ENCODE peak calls at places on chromosomes 12 and 14, in nine cellular contexts. One of them, this sample, is unnamed.

GRCh38 chr12:113244015-113244983 is 23.0 kb downstream of the TPCN1 start:
- DNase-seq in NK-92 treated with Interleukin-12 subunit alpha and Interleukin-12 subunit beta, amount 100 ng/mL, for 24 hours: no peak
- DNase-seq in stimulated activated CD8-positive, alpha-beta memory T cell treated with anti-CD3 and anti-CD28 coated beads, Interleukin-4, amount 100 ng/mL, for 24 hours: no peak
- DNase-seq in Right ventricle myocardium superior: peak
- DNase-seq in activated T-cell treated with anti-CD3 and anti-CD28 coated beads for 48 hours: no peak
- DNase-seq in activated T-helper 1 cell treated with anti-CD3 and anti-CD28 coated beads, Interleukin-12 subunit alpha, Interleukin-12 subunit beta, Interleukin-2, Interleukin-4 antibody, amounts not matched to agents 30 ng/mL and 10 ng/mL and 1 ng/mL, durations not matched to agents 14 hours and 24 hours and 36 hours: no peak
- DNase-seq in astrocyte of the spinal cord: no peak
- DNase-seq in PC-3: peak
- DNase-seq in effector memory CD8-positive, alpha-beta T cell: no peak
- DNase-seq in this sample: peak

GRCh38 chr12:3252416-3252815 is 175.2 kb downstream of the TSPAN9 start:
- DNase-seq in astrocyte of the spinal cord: peak
- DNase-seq in NK-92 treated with Interleukin-12 subunit alpha and Interleukin-12 subunit beta, amount 100 ng/mL, for 24 hours: no peak
- DNase-seq in stimulated activated CD8-positive, alpha-beta memory T cell treated with anti-CD3 and anti-CD28 coated beads, Interleukin-4, amount 100 ng/mL, for 24 hours: no peak
- DNase-seq in Right ventricle myocardium superior: peak
- DNase-seq in PC-3: no peak
- DNase-seq in activated T-helper 1 cell treated with anti-CD3 and anti-CD28 coated beads, Interleukin-12 subunit alpha, Interleukin-12 subunit beta, Interleukin-2, Interleukin-4 antibody, amounts not matched to agents 30 ng/mL and 10 ng/mL and 1 ng/mL, durations not matched to agents 14 hours and 24 hours and 36 hours: no peak
- DNase-seq in effector memory CD8-positive, alpha-beta T cell: no peak
- DNase-seq in activated T-cell treated with anti-CD3 and anti-CD28 coated beads for 48 hours: no peak
- DNase-seq in this sample: peak

GRCh38 chr12:131137009-131137835 is 183.5 kb downstream of the ADGRD1 start:
- DNase-seq in stimulated activated CD8-positive, alpha-beta memory T cell treated with anti-CD3 and anti-CD28 coated beads, Interleukin-4, amount 100 ng/mL, for 24 hours: no peak
- DNase-seq in activated T-cell treated with anti-CD3 and anti-CD28 coated beads for 48 hours: no peak
- DNase-seq in Right ventricle myocardium superior: no peak
- DNase-seq in astrocyte of the spinal cord: no peak
- DNase-seq in effector memory CD8-positive, alpha-beta T cell: no peak
- DNase-seq in PC-3: no peak
- DNase-seq in NK-92 treated with Interleukin-12 subunit alpha and Interleukin-12 subunit beta, amount 100 ng/mL, for 24 hours: no peak
- DNase-seq in activated T-helper 1 cell treated with anti-CD3 and anti-CD28 coated beads, Interleukin-12 subunit alpha, Interleukin-12 subunit beta, Interleukin-2, Interleukin-4 antibody, amounts not matched to agents 30 ng/mL and 10 ng/mL and 1 ng/mL, durations not matched to agents 14 hours and 24 hours and 36 hours: no peak
- DNase-seq in this sample: no peak

GRCh38 chr12:116346751-116347150 is 69.3 kb upstream of the MED13L start:
- DNase-seq in activated T-cell treated with anti-CD3 and anti-CD28 coated beads for 48 hours: no peak
- DNase-seq in astrocyte of the spinal cord: peak
- DNase-seq in activated T-helper 1 cell treated with anti-CD3 and anti-CD28 coated beads, Interleukin-12 subunit alpha, Interleukin-12 subunit beta, Interleukin-2, Interleukin-4 antibody, amounts not matched to agents 30 ng/mL and 10 ng/mL and 1 ng/mL, durations not matched to agents 14 hours and 24 hours and 36 hours: no peak
- DNase-seq in stimulated activated CD8-positive, alpha-beta memory T cell treated with anti-CD3 and anti-CD28 coated beads, Interleukin-4, amount 100 ng/mL, for 24 hours: no peak
- DNase-seq in Right ventricle myocardium superior: no peak
- DNase-seq in NK-92 treated with Interleukin-12 subunit alpha and Interleukin-12 subunit beta, amount 100 ng/mL, for 24 hours: no peak
- DNase-seq in PC-3: peak
- DNase-seq in effector memory CD8-positive, alpha-beta T cell: no peak
- DNase-seq in this sample: peak

GRCh38 chr12:97977870-97978269 is 515.3 kb downstream of the RMST start:
- DNase-seq in Right ventricle myocardium superior: no peak
- DNase-seq in effector memory CD8-positive, alpha-beta T cell: no peak
- DNase-seq in PC-3: no peak
- DNase-seq in stimulated activated CD8-positive, alpha-beta memory T cell treated with anti-CD3 and anti-CD28 coated beads, Interleukin-4, amount 100 ng/mL, for 24 hours: no peak
- DNase-seq in astrocyte of the spinal cord: no peak
- DNase-seq in activated T-helper 1 cell treated with anti-CD3 and anti-CD28 coated beads, Interleukin-12 subunit alpha, Interleukin-12 subunit beta, Interleukin-2, Interleukin-4 antibody, amounts not matched to agents 30 ng/mL and 10 ng/mL and 1 ng/mL, durations not matched to agents 14 hours and 24 hours and 36 hours: no peak
- DNase-seq in activated T-cell treated with anti-CD3 and anti-CD28 coated beads for 48 hours: no peak
- DNase-seq in NK-92 treated with Interleukin-12 subunit alpha and Interleukin-12 subunit beta, amount 100 ng/mL, for 24 hours: no peak
- DNase-seq in this sample: no peak

GRCh38 chr12:124497039-124497438 is 70.4 kb downstream of the NCOR2 start:
- DNase-seq in stimulated activated CD8-positive, alpha-beta memory T cell treated with anti-CD3 and anti-CD28 coated beads, Interleukin-4, amount 100 ng/mL, for 24 hours: no peak
- DNase-seq in activated T-helper 1 cell treated with anti-CD3 and anti-CD28 coated beads, Interleukin-12 subunit alpha, Interleukin-12 subunit beta, Interleukin-2, Interleukin-4 antibody, amounts not matched to agents 30 ng/mL and 10 ng/mL and 1 ng/mL, durations not matched to agents 14 hours and 24 hours and 36 hours: no peak
- DNase-seq in astrocyte of the spinal cord: no peak
- DNase-seq in Right ventricle myocardium superior: no peak
- DNase-seq in effector memory CD8-positive, alpha-beta T cell: no peak
- DNase-seq in PC-3: no peak
- DNase-seq in NK-92 treated with Interleukin-12 subunit alpha and Interleukin-12 subunit beta, amount 100 ng/mL, for 24 hours: no peak
- DNase-seq in activated T-cell treated with anti-CD3 and anti-CD28 coated beads for 48 hours: no peak
- DNase-seq in this sample: no peak

GRCh38 chr12:116945901-116946550 is 35.3 kb downstream of the FBXW8 start:
- DNase-seq in activated T-cell treated with anti-CD3 and anti-CD28 coated beads for 48 hours: no peak
- DNase-seq in stimulated activated CD8-positive, alpha-beta memory T cell treated with anti-CD3 and anti-CD28 coated beads, Interleukin-4, amount 100 ng/mL, for 24 hours: no peak
- DNase-seq in PC-3: no peak
- DNase-seq in activated T-helper 1 cell treated with anti-CD3 and anti-CD28 coated beads, Interleukin-12 subunit alpha, Interleukin-12 subunit beta, Interleukin-2, Interleukin-4 antibody, amounts not matched to agents 30 ng/mL and 10 ng/mL and 1 ng/mL, durations not matched to agents 14 hours and 24 hours and 36 hours: no peak
- DNase-seq in Right ventricle myocardium superior: no peak
- DNase-seq in effector memory CD8-positive, alpha-beta T cell: no peak
- DNase-seq in NK-92 treated with Interleukin-12 subunit alpha and Interleukin-12 subunit beta, amount 100 ng/mL, for 24 hours: no peak
- DNase-seq in astrocyte of the spinal cord: no peak
- DNase-seq in this sample: no peak

GRCh38 chr12:17296882-17297281 is 690.9 kb upstream of the LMO3 start:
- DNase-seq in Right ventricle myocardium superior: no peak
- DNase-seq in NK-92 treated with Interleukin-12 subunit alpha and Interleukin-12 subunit beta, amount 100 ng/mL, for 24 hours: no peak
- DNase-seq in activated T-helper 1 cell treated with anti-CD3 and anti-CD28 coated beads, Interleukin-12 subunit alpha, Interleukin-12 subunit beta, Interleukin-2, Interleukin-4 antibody, amounts not matched to agents 30 ng/mL and 10 ng/mL and 1 ng/mL, durations not matched to agents 14 hours and 24 hours and 36 hours: no peak
- DNase-seq in effector memory CD8-positive, alpha-beta T cell: no peak
- DNase-seq in activated T-cell treated with anti-CD3 and anti-CD28 coated beads for 48 hours: no peak
- DNase-seq in PC-3: no peak
- DNase-seq in stimulated activated CD8-positive, alpha-beta memory T cell treated with anti-CD3 and anti-CD28 coated beads, Interleukin-4, amount 100 ng/mL, for 24 hours: no peak
- DNase-seq in astrocyte of the spinal cord: no peak
- DNase-seq in this sample: no peak

GRCh38 chr14:52923902-52924575 is 26.8 kb downstream of the FERMT2 start:
- DNase-seq in astrocyte of the spinal cord: no peak
- DNase-seq in NK-92 treated with Interleukin-12 subunit alpha and Interleukin-12 subunit beta, amount 100 ng/mL, for 24 hours: no peak
- DNase-seq in PC-3: no peak
- DNase-seq in activated T-cell treated with anti-CD3 and anti-CD28 coated beads for 48 hours: no peak
- DNase-seq in stimulated activated CD8-positive, alpha-beta memory T cell treated with anti-CD3 and anti-CD28 coated beads, Interleukin-4, amount 100 ng/mL, for 24 hours: no peak
- DNase-seq in effector memory CD8-positive, alpha-beta T cell: peak
- DNase-seq in Right ventricle myocardium superior: no peak
- DNase-seq in activated T-helper 1 cell treated with anti-CD3 and anti-CD28 coated beads, Interleukin-12 subunit alpha, Interleukin-12 subunit beta, Interleukin-2, Interleukin-4 antibody, amounts not matched to agents 30 ng/mL and 10 ng/mL and 1 ng/mL, durations not matched to agents 14 hours and 24 hours and 36 hours: no peak
- DNase-seq in this sample: no peak

GRCh38 chr12:129467289-129467688 is 436.5 kb downstream of the TMEM132D start:
- DNase-seq in activated T-helper 1 cell treated with anti-CD3 and anti-CD28 coated beads, Interleukin-12 subunit alpha, Interleukin-12 subunit beta, Interleukin-2, Interleukin-4 antibody, amounts not matched to agents 30 ng/mL and 10 ng/mL and 1 ng/mL, durations not matched to agents 14 hours and 24 hours and 36 hours: no peak
- DNase-seq in Right ventricle myocardium superior: no peak
- DNase-seq in astrocyte of the spinal cord: no peak
- DNase-seq in effector memory CD8-positive, alpha-beta T cell: no peak
- DNase-seq in activated T-cell treated with anti-CD3 and anti-CD28 coated beads for 48 hours: no peak
- DNase-seq in stimulated activated CD8-positive, alpha-beta memory T cell treated with anti-CD3 and anti-CD28 coated beads, Interleukin-4, amount 100 ng/mL, for 24 hours: no peak
- DNase-seq in NK-92 treated with Interleukin-12 subunit alpha and Interleukin-12 subunit beta, amount 100 ng/mL, for 24 hours: no peak
- DNase-seq in PC-3: no peak
- DNase-seq in this sample: no peak

GRCh38 chr12:10196210-10196609 is 16.5 kb upstream of the GABARAPL1 start:
- DNase-seq in activated T-helper 1 cell treated with anti-CD3 and anti-CD28 coated beads, Interleukin-12 subunit alpha, Interleukin-12 subunit beta, Interleukin-2, Interleukin-4 antibody, amounts not matched to agents 30 ng/mL and 10 ng/mL and 1 ng/mL, durations not matched to agents 14 hours and 24 hours and 36 hours: no peak
- DNase-seq in astrocyte of the spinal cord: no peak
- DNase-seq in Right ventricle myocardium superior: no peak
- DNase-seq in effector memory CD8-positive, alpha-beta T cell: no peak
- DNase-seq in stimulated activated CD8-positive, alpha-beta memory T cell treated with anti-CD3 and anti-CD28 coated beads, Interleukin-4, amount 100 ng/mL, for 24 hours: no peak
- DNase-seq in NK-92 treated with Interleukin-12 subunit alpha and Interleukin-12 subunit beta, amount 100 ng/mL, for 24 hours: peak
- DNase-seq in activated T-cell treated with anti-CD3 and anti-CD28 coated beads for 48 hours: no peak
- DNase-seq in PC-3: no peak
- DNase-seq in this sample: no peak

GRCh38 chr14:48771717-48772116 is 814.5 kb downstream of the RPS29 start:
- DNase-seq in PC-3: no peak
- DNase-seq in stimulated activated CD8-positive, alpha-beta memory T cell treated with anti-CD3 and anti-CD28 coated beads, Interleukin-4, amount 100 ng/mL, for 24 hours: no peak
- DNase-seq in activated T-cell treated with anti-CD3 and anti-CD28 coated beads for 48 hours: no peak
- DNase-seq in NK-92 treated with Interleukin-12 subunit alpha and Interleukin-12 subunit beta, amount 100 ng/mL, for 24 hours: no peak
- DNase-seq in activated T-helper 1 cell treated with anti-CD3 and anti-CD28 coated beads, Interleukin-12 subunit alpha, Interleukin-12 subunit beta, Interleukin-2, Interleukin-4 antibody, amounts not matched to agents 30 ng/mL and 10 ng/mL and 1 ng/mL, durations not matched to agents 14 hours and 24 hours and 36 hours: no peak
- DNase-seq in Right ventricle myocardium superior: no peak
- DNase-seq in effector memory CD8-positive, alpha-beta T cell: no peak
- DNase-seq in astrocyte of the spinal cord: no peak
- DNase-seq in this sample: peak

GRCh38 chr12:53101266-53101665 is 2.0 kb upstream of the SOAT2 start:
- DNase-seq in Right ventricle myocardium superior: no peak
- DNase-seq in stimulated activated CD8-positive, alpha-beta memory T cell treated with anti-CD3 and anti-CD28 coated beads, Interleukin-4, amount 100 ng/mL, for 24 hours: no peak
- DNase-seq in astrocyte of the spinal cord: no peak
- DNase-seq in activated T-cell treated with anti-CD3 and anti-CD28 coated beads for 48 hours: no peak
- DNase-seq in activated T-helper 1 cell treated with anti-CD3 and anti-CD28 coated beads, Interleukin-12 subunit alpha, Interleukin-12 subunit beta, Interleukin-2, Interleukin-4 antibody, amounts not matched to agents 30 ng/mL and 10 ng/mL and 1 ng/mL, durations not matched to agents 14 hours and 24 hours and 36 hours: no peak
- DNase-seq in NK-92 treated with Interleukin-12 subunit alpha and Interleukin-12 subunit beta, amount 100 ng/mL, for 24 hours: no peak
- DNase-seq in PC-3: no peak
- DNase-seq in effector memory CD8-positive, alpha-beta T cell: no peak
- DNase-seq in this sample: no peak

GRCh38 chr12:6039894-6040601 is 84.4 kb downstream of the VWF start:
- DNase-seq in PC-3: peak
- DNase-seq in activated T-cell treated with anti-CD3 and anti-CD28 coated beads for 48 hours: peak
- DNase-seq in NK-92 treated with Interleukin-12 subunit alpha and Interleukin-12 subunit beta, amount 100 ng/mL, for 24 hours: no peak
- DNase-seq in stimulated activated CD8-positive, alpha-beta memory T cell treated with anti-CD3 and anti-CD28 coated beads, Interleukin-4, amount 100 ng/mL, for 24 hours: no peak
- DNase-seq in astrocyte of the spinal cord: peak
- DNase-seq in Right ventricle myocardium superior: no peak
- DNase-seq in effector memory CD8-positive, alpha-beta T cell: peak
- DNase-seq in activated T-helper 1 cell treated with anti-CD3 and anti-CD28 coated beads, Interleukin-12 subunit alpha, Interleukin-12 subunit beta, Interleukin-2, Interleukin-4 antibody, amounts not matched to agents 30 ng/mL and 10 ng/mL and 1 ng/mL, durations not matched to agents 14 hours and 24 hours and 36 hours: peak
- DNase-seq in this sample: peak

GRCh38 chr14:67391266-67391665 is 20.7 kb downstream of the PLEK2 start:
- DNase-seq in PC-3: no peak
- DNase-seq in effector memory CD8-positive, alpha-beta T cell: no peak
- DNase-seq in Right ventricle myocardium superior: no peak
- DNase-seq in NK-92 treated with Interleukin-12 subunit alpha and Interleukin-12 subunit beta, amount 100 ng/mL, for 24 hours: no peak
- DNase-seq in stimulated activated CD8-positive, alpha-beta memory T cell treated with anti-CD3 and anti-CD28 coated beads, Interleukin-4, amount 100 ng/mL, for 24 hours: no peak
- DNase-seq in astrocyte of the spinal cord: no peak
- DNase-seq in activated T-helper 1 cell treated with anti-CD3 and anti-CD28 coated beads, Interleukin-12 subunit alpha, Interleukin-12 subunit beta, Interleukin-2, Interleukin-4 antibody, amounts not matched to agents 30 ng/mL and 10 ng/mL and 1 ng/mL, durations not matched to agents 14 hours and 24 hours and 36 hours: no peak
- DNase-seq in activated T-cell treated with anti-CD3 and anti-CD28 coated beads for 48 hours: no peak
- DNase-seq in this sample: no peak

GRCh38 chr14:32370720-32371119 is 41.6 kb downstream of the AKAP6 start:
- DNase-seq in Right ventricle myocardium superior: no peak
- DNase-seq in effector memory CD8-positive, alpha-beta T cell: no peak
- DNase-seq in astrocyte of the spinal cord: peak
- DNase-seq in activated T-helper 1 cell treated with anti-CD3 and anti-CD28 coated beads, Interleukin-12 subunit alpha, Interleukin-12 subunit beta, Interleukin-2, Interleukin-4 antibody, amounts not matched to agents 30 ng/mL and 10 ng/mL and 1 ng/mL, durations not matched to agents 14 hours and 24 hours and 36 hours: no peak
- DNase-seq in NK-92 treated with Interleukin-12 subunit alpha and Interleukin-12 subunit beta, amount 100 ng/mL, for 24 hours: no peak
- DNase-seq in PC-3: peak
- DNase-seq in stimulated activated CD8-positive, alpha-beta memory T cell treated with anti-CD3 and anti-CD28 coated beads, Interleukin-4, amount 100 ng/mL, for 24 hours: no peak
- DNase-seq in activated T-cell treated with anti-CD3 and anti-CD28 coated beads for 48 hours: no peak
- DNase-seq in this sample: no peak

GRCh38 chr14:41570415-41571155 is 36.1 kb upstream of the LRFN5 start:
- DNase-seq in Right ventricle myocardium superior: no peak
- DNase-seq in stimulated activated CD8-positive, alpha-beta memory T cell treated with anti-CD3 and anti-CD28 coated beads, Interleukin-4, amount 100 ng/mL, for 24 hours: no peak
- DNase-seq in activated T-cell treated with anti-CD3 and anti-CD28 coated beads for 48 hours: no peak
- DNase-seq in NK-92 treated with Interleukin-12 subunit alpha and Interleukin-12 subunit beta, amount 100 ng/mL, for 24 hours: no peak
- DNase-seq in activated T-helper 1 cell treated with anti-CD3 and anti-CD28 coated beads, Interleukin-12 subunit alpha, Interleukin-12 subunit beta, Interleukin-2, Interleukin-4 antibody, amounts not matched to agents 30 ng/mL and 10 ng/mL and 1 ng/mL, durations not matched to agents 14 hours and 24 hours and 36 hours: no peak
- DNase-seq in effector memory CD8-positive, alpha-beta T cell: no peak
- DNase-seq in PC-3: no peak
- DNase-seq in astrocyte of the spinal cord: no peak
- DNase-seq in this sample: no peak

GRCh38 chr12:95134085-95134484 is 60.7 kb upstream of the NR2C1 start:
- DNase-seq in effector memory CD8-positive, alpha-beta T cell: no peak
- DNase-seq in NK-92 treated with Interleukin-12 subunit alpha and Interleukin-12 subunit beta, amount 100 ng/mL, for 24 hours: no peak
- DNase-seq in activated T-helper 1 cell treated with anti-CD3 and anti-CD28 coated beads, Interleukin-12 subunit alpha, Interleukin-12 subunit beta, Interleukin-2, Interleukin-4 antibody, amounts not matched to agents 30 ng/mL and 10 ng/mL and 1 ng/mL, durations not matched to agents 14 hours and 24 hours and 36 hours: no peak
- DNase-seq in activated T-cell treated with anti-CD3 and anti-CD28 coated beads for 48 hours: no peak
- DNase-seq in Right ventricle myocardium superior: no peak
- DNase-seq in stimulated activated CD8-positive, alpha-beta memory T cell treated with anti-CD3 and anti-CD28 coated beads, Interleukin-4, amount 100 ng/mL, for 24 hours: no peak
- DNase-seq in PC-3: no peak
- DNase-seq in astrocyte of the spinal cord: no peak
- DNase-seq in this sample: no peak

This sample was measured in MG63.